ENCODE peak calls at places on chromosomes 16 and 17, in four cellular contexts. S, R, W and D are unnamed samples.
A peak's percentile ranks its signal among the peaks of the same experiment; 100 is the strongest.

GRCh38 chr17:8681175-8681949 is 50.8 kb upstream of the MYH10 start:
- DNase-seq in S (no peak), R (no peak), W (peak; percentile 65), D (no peak)

GRCh38 chr17:48310748-48311213 is 119.2 kb downstream of the SKAP1 start:
- DNase-seq in S (peak; percentile 39), R (no peak), W (no peak), D (no peak)

GRCh38 chr17:55068862-55069771 is 100.6 kb downstream of the STXBP4 start:
- DNase-seq in S (no peak), R (no peak), W (no peak), D (no peak)

GRCh38 chr17:29833801-29834200 is 96.2 kb downstream of the SSH2 start:
- DNase-seq in S (no peak), R (no peak), W (no peak), D (no peak)

GRCh38 chr17:59785091-59785799 is 77.8 kb downstream of the VMP1 start:
- DNase-seq in S (no peak), R (no peak), W (no peak), D (no peak)

GRCh38 chr16:89924298-89924924 is 1.3 kb downstream of the TUBB3 start:
- DNase-seq in S (peak; percentile 85), R (peak; percentile 75), W (peak; percentile 44), D (peak; percentile 93)

GRCh38 chr17:49344914-49345313 is 17.1 kb downstream of the ZNF652 start:
- DNase-seq in S (no peak), R (no peak), W (no peak), D (no peak)

GRCh38 chr17:5545051-5545987 is 39.0 kb downstream of the NLRP1 start:
- DNase-seq in S (no peak), R (no peak), W (peak; percentile 21), D (peak; percentile 6)

DNA sequence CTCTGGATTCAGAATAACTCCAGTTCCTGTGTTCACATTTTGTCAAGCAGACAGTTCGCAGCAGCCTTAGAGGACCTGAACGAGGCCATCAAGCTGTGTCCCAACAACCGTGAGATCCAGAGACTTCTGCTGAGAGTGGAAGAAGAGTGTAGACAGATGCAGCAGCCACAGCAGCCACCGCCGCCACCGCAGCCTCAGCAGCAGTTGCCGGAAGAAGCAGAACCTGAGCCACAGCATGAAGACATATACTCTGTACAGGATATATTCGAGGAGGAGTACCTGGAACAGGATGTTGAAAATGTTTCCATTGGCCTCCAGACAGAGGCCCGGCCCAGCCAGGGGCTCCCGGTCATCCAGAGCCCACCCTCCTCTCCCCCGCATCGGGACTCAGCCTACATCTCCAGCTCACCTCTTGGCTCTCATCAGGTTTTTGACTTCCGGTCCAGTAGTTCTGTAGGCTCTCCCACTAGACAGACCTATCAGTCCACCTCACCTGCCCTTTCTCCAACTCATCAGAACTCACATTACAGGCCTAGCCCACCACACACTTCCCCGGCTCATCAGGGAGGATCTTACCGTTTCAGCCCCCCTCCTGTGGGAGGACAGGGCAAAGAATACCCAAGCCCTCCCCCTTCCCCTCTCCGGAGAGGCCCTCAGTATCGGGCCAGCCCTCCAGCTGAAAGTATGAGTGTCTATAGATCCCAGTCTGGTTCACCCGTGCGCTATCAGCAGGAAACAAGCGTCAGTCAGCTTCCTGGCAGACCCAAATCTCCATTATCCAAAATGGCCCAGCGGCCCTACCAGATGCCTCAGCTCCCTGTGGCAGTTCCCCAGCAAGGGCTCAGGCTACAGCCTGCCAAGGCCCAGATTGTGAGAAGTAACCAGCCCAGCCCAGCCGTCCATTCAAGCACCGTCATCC is 25.9 kb downstream of the CYB561 start:
- DNase-seq in S (no peak), R (no peak), W (no peak), D (no peak)
- H4K8ac ChIP-seq in S (no peak overlapping the region), R (no peak overlapping the region), W (no peak overlapping the region), D (no peak overlapping the region)

DNA sequence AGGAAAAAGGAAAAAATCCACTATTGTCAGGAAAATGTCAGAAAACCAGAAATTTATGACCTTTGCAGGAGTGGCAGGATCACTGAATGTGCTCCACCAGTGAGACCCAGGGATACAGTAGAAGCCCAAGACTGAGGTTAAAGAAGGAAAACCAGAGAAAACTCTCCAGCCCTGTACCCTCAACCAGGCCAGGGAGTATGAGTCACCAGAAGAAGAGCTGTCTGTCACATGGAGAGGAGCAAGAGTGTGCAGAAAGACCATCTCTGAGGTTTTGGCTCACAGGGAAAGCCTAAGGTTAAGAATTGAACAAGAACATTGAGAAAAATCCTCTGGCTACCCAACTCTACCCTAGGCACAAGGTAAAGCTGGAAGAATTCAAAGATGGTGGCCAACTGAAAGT is 47.6 kb upstream of the MON1B start:
- DNase-seq in S (no peak), R (no peak), W (no peak), D (no peak)
- H2AK5ac ChIP-seq in S (no peak overlapping the region), R (no peak overlapping the region), W (no peak overlapping the region), D (no peak overlapping the region)

GRCh38 chr16:23131841-23132576 is 17.2 kb downstream of the USP31 start:
- DNase-seq in S (no peak), R (no peak), W (no peak), D (no peak)

GRCh38 chr16:23131036-23131435 is 18.2 kb downstream of the USP31 start:
- DNase-seq in S (no peak), R (no peak), W (no peak), D (no peak)

GRCh38 chr16:23131436-23131835 is 17.8 kb downstream of the USP31 start:
- DNase-seq in S (no peak), R (no peak), W (no peak), D (no peak)

GRCh38 chr16:23128056-23128455 is 21.2 kb downstream of the USP31 start:
- DNase-seq in S (no peak), R (no peak), W (no peak), D (no peak)

DNA sequence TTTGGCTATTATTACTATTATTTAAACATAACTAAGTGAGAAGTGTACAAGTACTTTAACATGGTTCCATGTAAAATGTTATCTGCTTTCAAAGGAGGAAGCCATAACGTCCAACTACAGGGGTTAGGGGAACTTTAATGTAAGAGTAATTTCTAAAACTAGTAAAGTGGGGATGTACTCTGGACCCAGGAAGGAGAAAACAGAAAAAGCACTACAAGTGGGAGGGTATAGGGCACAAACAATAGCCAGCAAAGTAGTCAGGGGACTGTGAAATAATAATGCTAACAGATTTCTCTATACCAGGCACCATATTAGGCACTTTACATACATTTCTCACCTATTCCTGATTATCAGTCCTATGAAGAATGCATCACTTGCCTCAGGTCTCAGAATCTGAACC is 19.6 kb downstream of the USP31 start:
- DNase-seq in S (no peak), R (no peak), W (no peak), D (no peak)
- H4K5ac ChIP-seq in S (no peak overlapping the region), R (no peak overlapping the region), W (no peak overlapping the region), D (no peak overlapping the region)

GRCh38 chr17:78488867-78489634 is 88.1 kb downstream of the DNAH17 start:
- DNase-seq in S (no peak), R (no peak), W (no peak), D (peak; percentile 30)
- H4K8ac ChIP-seq in S (no peak overlapping the region), R (no peak overlapping the region), W (no peak overlapping the region), D (no peak overlapping the region)

GRCh38 chr16:85718153-85718477 is 29.4 kb upstream of the GINS2 start:
- DNase-seq in S (no peak), R (no peak), W (no peak), D (no peak)
- H2AK5ac ChIP-seq in S (no peak overlapping the region), R (no peak overlapping the region), W (no peak overlapping the region), D (no peak overlapping the region)